ENCODE peak calls at places on chromosomes 12 and 14, in nine cellular contexts. One of them, this sample, is unnamed.

GRCh38 chr14:32724864-32725550 is 213.7 kb upstream of the NPAS3 start:
- DNase-seq in pancreas: no peak
- DNase-seq in GM12865: no peak
- DNase-seq in uterus: no peak
- DNase-seq in fibroblast of pulmonary artery: peak; percentile 87
- DNase-seq in mesothelial cell of epicardium: no peak
- DNase-seq in osteocyte: peak; percentile 89
- DNase-seq in IMR-90: peak; percentile 28
- DNase-seq in AG10803: peak; percentile 92
- DNase-seq in this sample: no peak

GRCh38 chr12:2551514-2551913 is 243.3 kb upstream of the FKBP4 start:
- DNase-seq in pancreas: no peak
- DNase-seq in GM12865: no peak
- DNase-seq in uterus: no peak
- DNase-seq in fibroblast of pulmonary artery: no peak
- DNase-seq in mesothelial cell of epicardium: no peak
- DNase-seq in osteocyte: no peak
- DNase-seq in IMR-90: no peak
- DNase-seq in AG10803: peak; percentile 18
- DNase-seq in this sample: no peak

GRCh38 chr12:128959931-128960330 is 106.7 kb downstream of the GLT1D1 start:
- DNase-seq in pancreas: no peak
- DNase-seq in GM12865: no peak
- DNase-seq in uterus: no peak
- DNase-seq in fibroblast of pulmonary artery: no peak
- DNase-seq in mesothelial cell of epicardium: no peak
- DNase-seq in osteocyte: no peak
- DNase-seq in IMR-90: no peak
- DNase-seq in AG10803: no peak
- DNase-seq in this sample: no peak

GRCh38 chr14:37709419-37710195 is 114.2 kb downstream of the TTC6 start:
- DNase-seq in pancreas: no peak
- DNase-seq in GM12865: no peak
- DNase-seq in uterus: no peak
- DNase-seq in fibroblast of pulmonary artery: peak; percentile 37
- DNase-seq in mesothelial cell of epicardium: no peak
- DNase-seq in osteocyte: no peak
- DNase-seq in IMR-90: peak; percentile 39
- DNase-seq in AG10803: peak; percentile 28
- DNase-seq in this sample: no peak

GRCh38 chr14:50015708-50016107 is 100.7 kb downstream of the VCPKMT start:
- DNase-seq in pancreas: no peak
- DNase-seq in GM12865: no peak
- DNase-seq in uterus: no peak
- DNase-seq in fibroblast of pulmonary artery: no peak
- DNase-seq in mesothelial cell of epicardium: no peak
- DNase-seq in osteocyte: no peak
- DNase-seq in IMR-90: no peak
- DNase-seq in AG10803: no peak
- DNase-seq in this sample: no peak

GRCh38 chr12:116370004-116370404 is 92.5 kb upstream of the MED13L start:
- DNase-seq in pancreas: no peak
- DNase-seq in GM12865: no peak
- DNase-seq in uterus: no peak
- DNase-seq in fibroblast of pulmonary artery: peak; percentile 77
- DNase-seq in mesothelial cell of epicardium: no peak
- DNase-seq in osteocyte: no peak
- DNase-seq in IMR-90: peak; percentile 83
- DNase-seq in AG10803: peak; percentile 94
- DNase-seq in this sample: no peak

GRCh38 chr14:98704441-98704840 is 567.6 kb downstream of the BCL11B start:
- DNase-seq in pancreas: no peak
- DNase-seq in GM12865: peak; percentile 21
- DNase-seq in uterus: no peak
- DNase-seq in fibroblast of pulmonary artery: no peak
- DNase-seq in mesothelial cell of epicardium: no peak
- DNase-seq in osteocyte: no peak
- DNase-seq in IMR-90: no peak
- DNase-seq in AG10803: no peak
- DNase-seq in this sample: no peak

GRCh38 chr12:4849024-4849594 is 60.6 kb upstream of the KCNA1 start:
- DNase-seq in pancreas: peak; percentile 16
- DNase-seq in GM12865: peak; percentile 49
- DNase-seq in uterus: no peak
- DNase-seq in fibroblast of pulmonary artery: peak; percentile 58
- DNase-seq in mesothelial cell of epicardium: no peak
- DNase-seq in osteocyte: peak; percentile 38
- DNase-seq in IMR-90: peak; percentile 48
- DNase-seq in AG10803: peak; percentile 34
- DNase-seq in this sample: peak; percentile 48

GRCh38 chr14:77141592-77142288 is at the start of gene ZDHHC22:
- DNase-seq in pancreas: peak; percentile 21
- DNase-seq in GM12865: no peak
- DNase-seq in uterus: no peak
- DNase-seq in fibroblast of pulmonary artery: no peak
- DNase-seq in mesothelial cell of epicardium: no peak
- DNase-seq in osteocyte: no peak
- DNase-seq in IMR-90: no peak
- DNase-seq in AG10803: no peak
- DNase-seq in this sample: no peak

GRCh38 chr12:12941450-12942350 is 10.3 kb downstream of the GPRC5D start:
- DNase-seq in pancreas: no peak
- DNase-seq in GM12865: no peak
- DNase-seq in uterus: no peak
- DNase-seq in fibroblast of pulmonary artery: no peak
- DNase-seq in mesothelial cell of epicardium: no peak
- DNase-seq in osteocyte: no peak
- DNase-seq in IMR-90: no peak
- DNase-seq in AG10803: no peak
- DNase-seq in this sample: no peak

GRCh38 chr14:75487155-75487671 is 35.1 kb upstream of the BATF start:
- DNase-seq in pancreas: no peak
- DNase-seq in GM12865: peak; percentile 88
- DNase-seq in uterus: no peak
- DNase-seq in fibroblast of pulmonary artery: no peak
- DNase-seq in mesothelial cell of epicardium: no peak
- DNase-seq in osteocyte: peak; percentile 17
- DNase-seq in IMR-90: no peak
- DNase-seq in AG10803: no peak
- DNase-seq in this sample: no peak

GRCh38 chr14:55845963-55846851 is 266.2 kb downstream of the KTN1 start:
- DNase-seq in pancreas: no peak
- DNase-seq in GM12865: no peak
- DNase-seq in uterus: no peak
- DNase-seq in fibroblast of pulmonary artery: no peak
- DNase-seq in mesothelial cell of epicardium: no peak
- DNase-seq in osteocyte: no peak
- DNase-seq in IMR-90: no peak
- DNase-seq in AG10803: no peak
- DNase-seq in this sample: no peak

GRCh38 chr12:3158851-3159465 is 81.8 kb downstream of the TSPAN9 start:
- DNase-seq in pancreas: no peak
- DNase-seq in GM12865: no peak
- DNase-seq in uterus: peak; percentile 74
- DNase-seq in fibroblast of pulmonary artery: peak; percentile 53
- DNase-seq in mesothelial cell of epicardium: no peak
- DNase-seq in osteocyte: no peak
- DNase-seq in IMR-90: peak; percentile 75
- DNase-seq in AG10803: peak; percentile 68
- DNase-seq in this sample: no peak

GRCh38 chr14:95260537-95261440 is 58.9 kb downstream of the CLMN start:
- DNase-seq in pancreas: peak; percentile 59
- DNase-seq in GM12865: peak; percentile 55
- DNase-seq in uterus: no peak
- DNase-seq in fibroblast of pulmonary artery: peak; percentile 71
- DNase-seq in mesothelial cell of epicardium: no peak
- DNase-seq in osteocyte: no peak
- DNase-seq in IMR-90: peak; percentile 39
- DNase-seq in AG10803: peak; percentile 57
- DNase-seq in this sample: peak; percentile 40

GRCh38 chr12:74794522-74794921 is 256.9 kb downstream of the ATXN7L3B start:
- DNase-seq in pancreas: no peak
- DNase-seq in GM12865: no peak
- DNase-seq in uterus: no peak
- DNase-seq in fibroblast of pulmonary artery: no peak
- DNase-seq in mesothelial cell of epicardium: no peak
- DNase-seq in osteocyte: no peak
- DNase-seq in IMR-90: no peak
- DNase-seq in AG10803: no peak
- DNase-seq in this sample: no peak

GRCh38 chr12:52082988-52083637 is 3.6 kb downstream of the SMIM41 start:
- DNase-seq in pancreas: peak; percentile 61
- DNase-seq in GM12865: peak; percentile 65
- DNase-seq in uterus: no peak
- DNase-seq in fibroblast of pulmonary artery: peak; percentile 53
- DNase-seq in mesothelial cell of epicardium: peak; percentile 75
- DNase-seq in osteocyte: no peak
- DNase-seq in IMR-90: peak; percentile 71
- DNase-seq in AG10803: peak; percentile 81
- DNase-seq in this sample: peak; percentile 87

DNA sequence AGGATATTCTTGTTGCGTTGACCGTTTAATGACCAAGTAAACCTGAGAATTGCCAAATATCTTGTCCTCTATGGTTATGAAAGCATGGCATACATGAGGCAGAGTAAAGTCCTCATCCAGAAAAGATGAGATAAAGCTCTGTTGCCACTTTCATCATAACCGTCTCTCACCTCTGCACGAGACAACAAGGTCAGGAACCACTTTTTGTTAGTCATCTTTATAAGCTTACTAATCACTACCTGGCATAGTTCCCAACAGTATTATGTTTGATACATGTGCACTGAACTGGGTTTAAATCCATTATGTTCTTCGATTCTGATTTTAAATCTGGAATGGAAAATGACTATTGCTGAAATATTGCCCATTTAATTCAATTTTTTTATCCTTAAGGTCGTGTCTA is 31.2 kb downstream of the PTPRB start:
- DNase-seq in pancreas: no peak
- DNase-seq in GM12865: no peak
- DNase-seq in uterus: no peak
- DNase-seq in fibroblast of pulmonary artery: no peak
- DNase-seq in mesothelial cell of epicardium: no peak
- DNase-seq in osteocyte: no peak
- DNase-seq in IMR-90: peak; percentile 56
- DNase-seq in AG10803: no peak
- DNase-seq in this sample: no peak
- TF ChIP-seq CTCF in pancreas: no peak
- TF ChIP-seq CTCF in GM12865: no peak
- TF ChIP-seq CTCF in uterus: no peak
- TF ChIP-seq CTCF in fibroblast of pulmonary artery: no peak
- TF ChIP-seq CTCF in mesothelial cell of epicardium: no peak
- TF ChIP-seq CTCF in osteocyte: no peak
- TF ChIP-seq CTCF in IMR-90: no peak
- TF ChIP-seq CTCF in AG10803: no peak
- TF ChIP-seq CTCF in this sample: no peak

GRCh38 chr14:46034305-46034704 is 617.3 kb downstream of the RPL10L start:
- DNase-seq in pancreas: no peak
- DNase-seq in GM12865: no peak
- DNase-seq in uterus: no peak
- DNase-seq in fibroblast of pulmonary artery: no peak
- DNase-seq in mesothelial cell of epicardium: no peak
- DNase-seq in osteocyte: no peak
- DNase-seq in IMR-90: no peak
- DNase-seq in AG10803: no peak
- DNase-seq in this sample: no peak
- TF ChIP-seq CTCF in pancreas: no peak
- TF ChIP-seq CTCF in GM12865: no peak
- TF ChIP-seq CTCF in uterus: no peak
- TF ChIP-seq CTCF in fibroblast of pulmonary artery: no peak
- TF ChIP-seq CTCF in mesothelial cell of epicardium: no peak
- TF ChIP-seq CTCF in osteocyte: no peak
- TF ChIP-seq CTCF in IMR-90: no peak
- TF ChIP-seq CTCF in AG10803: no peak
- TF ChIP-seq CTCF in this sample: no peak

GRCh38 chr14:105198588-105198987 is 17.5 kb upstream of the NUDT14 start:
- DNase-seq in pancreas: no peak
- DNase-seq in GM12865: no peak
- DNase-seq in uterus: no peak
- DNase-seq in fibroblast of pulmonary artery: no peak
- DNase-seq in mesothelial cell of epicardium: no peak
- DNase-seq in osteocyte: no peak
- DNase-seq in IMR-90: no peak
- DNase-seq in AG10803: no peak
- DNase-seq in this sample: no peak
- TF ChIP-seq CTCF in pancreas: no peak
- TF ChIP-seq CTCF in GM12865: no peak
- TF ChIP-seq CTCF in uterus: no peak
- TF ChIP-seq CTCF in fibroblast of pulmonary artery: no peak
- TF ChIP-seq CTCF in mesothelial cell of epicardium: peak; percentile 34
- TF ChIP-seq CTCF in osteocyte: no peak
- TF ChIP-seq CTCF in IMR-90: no peak
- TF ChIP-seq CTCF in AG10803: no peak
- TF ChIP-seq CTCF in this sample: no peak

DNA sequence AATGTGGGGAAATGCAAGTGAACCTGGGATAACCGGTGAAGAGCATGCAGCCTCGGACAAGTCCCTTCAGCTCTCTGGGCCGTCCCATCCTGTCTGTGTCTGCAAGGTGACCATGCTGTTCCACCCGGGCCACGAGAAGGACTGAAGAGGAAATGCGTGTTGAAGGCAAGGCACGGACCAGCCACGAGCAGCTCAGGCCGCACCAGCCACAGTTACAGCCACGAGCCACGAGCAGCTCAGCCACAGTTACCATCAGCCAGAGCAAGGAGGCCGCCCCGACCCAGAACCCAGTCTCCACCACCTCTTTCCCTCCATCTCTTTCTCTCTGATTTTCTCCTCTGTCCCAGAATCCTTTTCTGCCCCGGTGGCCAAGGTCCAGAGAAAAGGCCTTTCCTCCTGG is 18.8 kb upstream of the GALNT9 start:
- DNase-seq in pancreas: no peak
- DNase-seq in GM12865: no peak
- DNase-seq in uterus: no peak
- DNase-seq in fibroblast of pulmonary artery: no peak
- DNase-seq in mesothelial cell of epicardium: no peak
- DNase-seq in osteocyte: no peak
- DNase-seq in IMR-90: no peak
- DNase-seq in AG10803: no peak
- DNase-seq in this sample: no peak
- TF ChIP-seq CTCF in pancreas: no peak
- TF ChIP-seq CTCF in GM12865: no peak
- TF ChIP-seq CTCF in uterus: no peak
- TF ChIP-seq CTCF in fibroblast of pulmonary artery: no peak
- TF ChIP-seq CTCF in mesothelial cell of epicardium: no peak
- TF ChIP-seq CTCF in osteocyte: no peak
- TF ChIP-seq CTCF in IMR-90: no peak
- TF ChIP-seq CTCF in AG10803: no peak
- TF ChIP-seq CTCF in this sample: no peak